ENCODE peak calls at places on chromosomes 3 and 15, in ten cellular contexts. M is NCI-H1092; J is AG09319; Y is effector memory CD8-positive, alpha-beta T cell; Z is B cell; E is astrocyte of the spinal cord; G is stimulated activated CD8-positive, alpha-beta memory T cell treated with anti-CD3 and anti-CD28 coated beads, Interleukin-4, amount 100 ng/mL, for 4 hours; N is thoracic aorta; A is iPS-NIHi11; I is SW480. Q is an unnamed sample.

GRCh38 chr15:90482124-90483011 is 47.4 kb upstream of the CRTC3 start:
- DNase-seq in M (peak; percentile 22), J (peak; percentile 28), Y (peak; percentile 25), Z (no peak), E (peak; percentile 59), G (no peak), N (no peak), A (peak; percentile 18), I (peak; percentile 42), Q (no peak)

GRCh38 chr15:70703483-70703882 is 59.9 kb downstream of the UACA start:
- DNase-seq in M (no peak), J (no peak), Y (no peak), Z (no peak), E (no peak), G (no peak), N (no peak), A (no peak), I (no peak), Q (no peak)

GRCh38 chr3:73729969-73730440 is 105.3 kb upstream of the PDZRN3 start:
- DNase-seq in M (no peak), J (no peak), Y (no peak), Z (no peak), E (no peak), G (no peak), N (no peak), A (no peak), I (no peak), Q (no peak)

GRCh38 chr3:96931491-96931890 is 117.1 kb downstream of the EPHA6 start:
- DNase-seq in M (peak; percentile 23), J (no peak), Y (no peak), Z (no peak), E (no peak), G (no peak), N (no peak), A (no peak), I (no peak), Q (no peak)

GRCh38 chr3:62481972-62482371 is 108.6 kb upstream of the FEZF2 start:
- DNase-seq in M (no peak), J (no peak), Y (no peak), Z (no peak), E (no peak), G (no peak), N (no peak), A (no peak), I (no peak), Q (no peak)

GRCh38 chr15:60844431-60845174 is 365.7 kb upstream of the ICE2 start:
- DNase-seq in M (no peak), J (no peak), Y (peak; percentile 64), Z (no peak), E (no peak), G (peak; percentile 23), N (no peak), A (no peak), I (no peak), Q (no peak)

GRCh38 chr3:146598486-146598885 is 6.7 kb downstream of the PLSCR5 start:
- DNase-seq in M (no peak), J (no peak), Y (no peak), Z (no peak), E (no peak), G (no peak), N (no peak), A (no peak), I (no peak), Q (no peak)

GRCh38 chr15:87213646-87214045 is 1042.9 kb downstream of the NTRK3 start:
- DNase-seq in M (no peak), J (no peak), Y (no peak), Z (no peak), E (no peak), G (no peak), N (no peak), A (no peak), I (no peak), Q (no peak)

GRCh38 chr3:134060561-134061385 is 31.0 kb upstream of the SLCO2A1 start:
- DNase-seq in M (no peak), J (no peak), Y (no peak), Z (no peak), E (no peak), G (no peak), N (no peak), A (no peak), I (no peak), Q (no peak)

GRCh38 chr3:59212128-59212764 is 162.4 kb upstream of the CFAP20DC start:
- DNase-seq in M (peak; percentile 6), J (peak; percentile 25), Y (peak; percentile 14), Z (no peak), E (peak; percentile 63), G (no peak), N (no peak), A (peak; percentile 53), I (peak; percentile 65), Q (no peak)

GRCh38 chr3:150639262-150639661 is 36.1 kb downstream of the SELENOT start:
- DNase-seq in M (no peak), J (no peak), Y (no peak), Z (no peak), E (no peak), G (no peak), N (no peak), A (no peak), I (no peak), Q (no peak)

GRCh38 chr15:60933914-60934885 is 294.9 kb downstream of the RORA start:
- DNase-seq in M (no peak), J (no peak), Y (peak; percentile 7), Z (no peak), E (no peak), G (no peak), N (no peak), A (no peak), I (peak; percentile 7), Q (no peak)

GRCh38 chr3:177294221-177294620 is 96.9 kb upstream of the TBL1XR1 start:
- DNase-seq in M (no peak), J (no peak), Y (no peak), Z (no peak), E (peak; percentile 38), G (no peak), N (peak; percentile 73), A (peak; percentile 30), I (peak; percentile 45), Q (peak; percentile 89)

GRCh38 chr3:182710557-182711157 is 82.6 kb upstream of the ATP11B start:
- DNase-seq in M (no peak), J (no peak), Y (no peak), Z (no peak), E (peak; percentile 23), G (no peak), N (no peak), A (peak; percentile 48), I (peak; percentile 31), Q (no peak)

GRCh38 chr15:73156431-73157191 is 104.3 kb downstream of the NEO1 start:
- DNase-seq in M (no peak), J (no peak), Y (no peak), Z (no peak), E (no peak), G (no peak), N (no peak), A (no peak), I (no peak), Q (no peak)

GRCh38 chr3:125965505-125965904 is 3.5 kb upstream of the ROPN1B start:
- DNase-seq in M (no peak), J (no peak), Y (no peak), Z (no peak), E (no peak), G (no peak), N (no peak), A (no peak), I (no peak), Q (no peak)

GRCh38 chr3:120033594-120033993 is 60.7 kb downstream of the GSK3B start:
- DNase-seq in M (no peak), J (no peak), Y (no peak), Z (no peak), E (no peak), G (no peak), N (no peak), A (no peak), I (no peak), Q (no peak)

GRCh38 chr15:51380999-51381806 is 39.7 kb downstream of the GLDN start:
- DNase-seq in M (peak; percentile 14), J (peak; percentile 70), Y (no peak), Z (no peak), E (peak; percentile 59), G (no peak), N (peak; percentile 45), A (peak; percentile 82), I (peak; percentile 67), Q (peak; percentile 85)

GRCh38 chr3:14237431-14237830 is 58.8 kb downstream of the LSM3 start:
- DNase-seq in M (no peak), J (no peak), Y (no peak), Z (no peak), E (no peak), G (no peak), N (no peak), A (no peak), I (no peak), Q (no peak)

Q was measured in ascending aorta.